ENCODE peak calls at places on chromosomes 12 and 14, in four cellular contexts. I is activated CD4-positive, alpha-beta T cell treated with anti-CD3 and anti-CD28 coated beads, Interleukin-2, amount 10 ng/mL, durations not matched to agents 7 days and 5 days; U is tibial nerve; V is HS-5. Y is an unnamed sample.

GRCh38 chr12:53064613-53065415 is 14.4 kb downstream of the SPRYD3 start:
- DNase-seq in I (no peak), U (peak; percentile 16), V (no peak), Y (no peak)

GRCh38 chr12:24948816-24949722 is at the start of gene BCAT1:
- DNase-seq in I (peak; percentile 44), U (peak; percentile 46), V (peak; percentile 53), Y (peak; percentile 64)

GRCh38 chr12:104656383-104656782 is 199.6 kb downstream of the CHST11 start:
- DNase-seq in I (no peak), U (no peak), V (no peak), Y (no peak)

GRCh38 chr12:113077057-113077858 is 20.7 kb downstream of the DTX1 start:
- DNase-seq in I (no peak), U (no peak), V (no peak), Y (no peak)

GRCh38 chr14:76950043-76951020 is 78.2 kb downstream of the IRF2BPL start:
- DNase-seq in I (no peak), U (no peak), V (no peak), Y (no peak)

GRCh38 chr14:75927564-75928087 is 54.2 kb downstream of the TGFB3 start:
- DNase-seq in I (no peak), U (no peak), V (no peak), Y (no peak)

GRCh38 chr12:48004039-48004940 is at the start of gene COL2A1:
- DNase-seq in I (no peak), U (no peak), V (no peak), Y (no peak)

GRCh38 chr12:22048351-22049041 is 2.5 kb downstream of the CMAS start:
- DNase-seq in I (no peak), U (no peak), V (no peak), Y (no peak)

GRCh38 chr12:53063708-53064612 is 14.1 kb downstream of the TNS2 start:
- DNase-seq in I (no peak), U (peak; percentile 70), V (no peak), Y (no peak)

GRCh38 chr12:124941170-124941527 is 26.7 kb upstream of the UBC start:
- DNase-seq in I (no peak), U (no peak), V (no peak), Y (no peak)

GRCh38 chr14:49766839-49767238 is 1.1 kb upstream of the KLHDC2 start:
- DNase-seq in I (no peak), U (no peak), V (no peak), Y (no peak)

GRCh38 chr12:52633383-52633782 is 15.0 kb upstream of the KRT73 start:
- DNase-seq in I (peak; percentile 54), U (no peak), V (no peak), Y (peak; percentile 41)

GRCh38 chr14:24066490-24067132 is 4.8 kb upstream of the CPNE6 start:
- DNase-seq in I (no peak), U (no peak), V (no peak), Y (no peak)

GRCh38 chr12:131793623-131794022 is 34.6 kb upstream of the MMP17 start:
- DNase-seq in I (no peak), U (no peak), V (no peak), Y (no peak)

GRCh38 chr14:80186301-80186800 is 25.0 kb downstream of the DIO2 start:
- DNase-seq in I (no peak), U (no peak), V (no peak), Y (no peak)

GRCh38 chr14:74882103-74882920 is 596 bp downstream of the DLST start:
- DNase-seq in I (peak; percentile 57), U (no peak), V (no peak), Y (peak; percentile 22)

GRCh38 chr14:92556863-92557543 is 43.4 kb downstream of the RIN3 start:
- DNase-seq in I (no peak), U (no peak), V (no peak), Y (no peak)

GRCh38 chr12:49631336-49631907 is 8.1 kb downstream of the PRPF40B start:
- DNase-seq in I (no peak), U (no peak), V (no peak), Y (no peak)

GRCh38 chr12:71268598-71268997 is 110.8 kb upstream of the TSPAN8 start:
- DNase-seq in I (no peak), U (no peak), V (no peak), Y (no peak)

GRCh38 chr12:63875703-63876102 is 31.2 kb downstream of the SRGAP1 start:
- DNase-seq in I (no peak), U (no peak), V (no peak), Y (no peak)

GRCh38 chr12:57627504-57628279 is 5.3 kb downstream of the B4GALNT1 start:
- DNase-seq in I (peak; percentile 33), U (no peak), V (no peak), Y (no peak)

GRCh38 chr12:29691146-29691854 is 92.4 kb downstream of the TMTC1 start:
- DNase-seq in I (no peak), U (no peak), V (no peak), Y (no peak)

GRCh38 chr14:61526405-61527312 is 168.7 kb upstream of the HIF1A start:
- DNase-seq in I (no peak), U (no peak), V (no peak), Y (no peak)

GRCh38 chr12:49920915-49921286 is 17.2 kb upstream of the FAIM2 start:
- DNase-seq in I (no peak), U (no peak), V (no peak), Y (no peak)

GRCh38 chr12:46468159-46468558 is 95.6 kb upstream of the SLC38A2 start:
- DNase-seq in I (no peak), U (no peak), V (no peak), Y (no peak)

GRCh38 chr12:115135800-115136211 is 451.8 kb upstream of the TBX3 start:
- DNase-seq in I (no peak), U (peak; percentile 31), V (no peak), Y (peak; percentile 18)

GRCh38 chr14:94128216-94128839 is 1.1 kb downstream of the IFI27L2 start:
- DNase-seq in I (no peak), U (no peak), V (no peak), Y (no peak)

GRCh38 chr14:91872517-91873470 is 5.5 kb upstream of the TC2N start:
- DNase-seq in I (peak; percentile 70), U (peak; percentile 62), V (no peak), Y (no peak)

Y was measured in posterior cingulate gyrus.